ENCODE peak calls at places on chromosome 18, in eight cellular contexts. Y is epithelial cell of esophagus; F is pancreas; J is AG04450; P is CD8-positive, alpha-beta T cell; W is foreskin fibroblast; C is spleen; I is dorsolateral prefrontal cortex. D is an unnamed sample.

GRCh38 chr18:9482790-9483189 is 7.5 kb downstream of the RALBP1 start:
- DNase-seq in P (no peak), C (no peak), J (no peak), W (no peak), F (no peak), I (no peak), Y (no peak), D (no peak)

GRCh38 chr18:46069524-46069923 is 2.5 kb downstream of the PSTPIP2 start:
- DNase-seq in I (no peak), P (no peak), C (no peak), W (no peak), J (no peak), F (no peak), Y (peak; percentile 91), D (no peak)

GRCh38 chr18:46034230-46034629 is 37.8 kb downstream of the PSTPIP2 start:
- DNase-seq in C (no peak), J (no peak), W (no peak), P (no peak), Y (no peak), I (no peak), F (no peak), D (peak; percentile 33)

GRCh38 chr18:43590182-43590903 is 313.1 kb upstream of the SYT4 start:
- DNase-seq in W (no peak), Y (peak; percentile 41), P (no peak), J (no peak), F (peak; percentile 20), I (no peak), C (peak; percentile 71), D (no peak)

GRCh38 chr18:27585602-27586173 is 400.6 kb upstream of the CHST9 start:
- DNase-seq in W (no peak), Y (no peak), I (no peak), C (no peak), P (no peak), F (no peak), J (no peak), D (no peak)

GRCh38 chr18:59006461-59007067 is 133.1 kb upstream of the SEC11C start:
- DNase-seq in C (no peak), F (no peak), I (no peak), J (no peak), Y (no peak), W (no peak), P (no peak), D (no peak)

GRCh38 chr18:48545690-48546365 is 7.0 kb downstream of the CTIF start:
- DNase-seq in C (no peak), Y (peak; percentile 89), W (peak; percentile 81), J (no peak), F (no peak), I (peak; percentile 82), P (no peak), D (peak; percentile 25)

GRCh38 chr18:383135-383534 is 115.3 kb upstream of the THOC1 start:
- DNase-seq in F (no peak), Y (no peak), C (no peak), I (no peak), W (peak; percentile 7), P (no peak), J (no peak), D (no peak)

GRCh38 chr18:48675330-48675761 is 136.5 kb downstream of the CTIF start:
- DNase-seq in C (peak; percentile 96), F (peak; percentile 87), J (peak; percentile 63), Y (peak; percentile 82), I (peak; percentile 86), W (peak; percentile 72), P (peak; percentile 73), D (peak; percentile 52)

GRCh38 chr18:79343567-79344207 is 52.0 kb upstream of the NFATC1 start:
- DNase-seq in Y (peak; percentile 10), W (no peak), C (no peak), F (no peak), J (no peak), I (no peak), P (no peak), D (no peak)

GRCh38 chr18:13611058-13611615 is 115.2 kb downstream of the FAM210A start:
- DNase-seq in J (no peak), F (no peak), Y (no peak), I (no peak), C (peak; percentile 74), P (peak; percentile 82), W (peak; percentile 1), D (no peak)

GRCh38 chr18:67199993-67200617 is 316.4 kb downstream of the DSEL start:
- DNase-seq in J (peak; percentile 39), Y (peak; percentile 71), W (peak; percentile 28), P (no peak), F (no peak), C (no peak), I (no peak), D (peak; percentile 21)

GRCh38 chr18:26931659-26932058 is 66.2 kb upstream of the AQP4 start:
- DNase-seq in F (no peak), Y (no peak), P (no peak), C (no peak), W (no peak), J (no peak), I (no peak), D (no peak)

GRCh38 chr18:69674921-69675405 is 272.7 kb downstream of the CD226 start:
- DNase-seq in Y (no peak), P (no peak), F (no peak), W (no peak), I (no peak), C (no peak), J (no peak), D (no peak)

GRCh38 chr18:35282353-35282752 is 7.7 kb downstream of the ZSCAN30 start:
- DNase-seq in W (peak; percentile 92), F (no peak), Y (peak; percentile 85), J (peak; percentile 75), P (no peak), I (no peak), C (no peak), D (peak; percentile 57)

GRCh38 chr18:55264108-55264507 is 304.8 kb upstream of the CCDC68 start:
- DNase-seq in J (no peak), P (no peak), F (no peak), W (no peak), C (no peak), I (no peak), Y (peak; percentile 35), D (no peak)
- H3K4me3 ChIP-seq in J (no peak overlapping the region), P (no peak overlapping the region), F (no peak overlapping the region), W (no peak overlapping the region), C (no peak overlapping the region), I (no peak overlapping the region), Y (no peak overlapping the region), D (no peak overlapping the region)

DNA sequence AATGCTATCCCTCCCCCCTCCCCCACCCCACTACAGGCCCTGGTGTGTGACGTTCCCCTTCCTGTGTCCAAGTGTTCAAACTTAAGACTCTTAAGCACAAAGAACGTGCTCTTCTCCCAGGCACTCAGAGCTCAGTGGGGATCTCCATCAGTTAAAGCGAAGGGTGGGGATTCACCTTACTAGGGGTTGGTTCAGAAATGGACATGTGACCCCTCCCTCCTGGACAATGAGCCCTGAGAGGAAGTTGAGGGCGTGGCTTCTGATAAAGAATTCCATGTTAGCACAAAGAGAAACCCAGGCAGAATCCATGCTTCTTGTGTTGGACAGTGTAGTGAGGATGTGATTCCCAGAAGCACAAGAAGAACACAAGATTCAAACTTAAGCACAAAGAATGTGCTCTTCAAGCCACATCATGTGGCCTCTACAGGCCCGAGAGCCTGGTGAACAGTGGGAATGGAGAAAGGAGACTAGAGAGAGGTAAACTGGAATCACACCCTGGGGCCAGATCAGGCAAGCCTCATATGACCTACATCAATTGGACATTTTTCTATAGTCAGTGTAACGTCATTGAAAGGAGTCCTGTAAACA is 78.1 kb upstream of the TTC39C start:
- DNase-seq in I (no peak), Y (no peak), J (no peak), W (no peak), F (no peak), P (no peak), C (no peak), D (no peak)
- TF ChIP-seq CTCF in I (no peak), Y (no peak), J (no peak), W (no peak), F (no peak), P (no peak), C (no peak), D (no peak)

DNA sequence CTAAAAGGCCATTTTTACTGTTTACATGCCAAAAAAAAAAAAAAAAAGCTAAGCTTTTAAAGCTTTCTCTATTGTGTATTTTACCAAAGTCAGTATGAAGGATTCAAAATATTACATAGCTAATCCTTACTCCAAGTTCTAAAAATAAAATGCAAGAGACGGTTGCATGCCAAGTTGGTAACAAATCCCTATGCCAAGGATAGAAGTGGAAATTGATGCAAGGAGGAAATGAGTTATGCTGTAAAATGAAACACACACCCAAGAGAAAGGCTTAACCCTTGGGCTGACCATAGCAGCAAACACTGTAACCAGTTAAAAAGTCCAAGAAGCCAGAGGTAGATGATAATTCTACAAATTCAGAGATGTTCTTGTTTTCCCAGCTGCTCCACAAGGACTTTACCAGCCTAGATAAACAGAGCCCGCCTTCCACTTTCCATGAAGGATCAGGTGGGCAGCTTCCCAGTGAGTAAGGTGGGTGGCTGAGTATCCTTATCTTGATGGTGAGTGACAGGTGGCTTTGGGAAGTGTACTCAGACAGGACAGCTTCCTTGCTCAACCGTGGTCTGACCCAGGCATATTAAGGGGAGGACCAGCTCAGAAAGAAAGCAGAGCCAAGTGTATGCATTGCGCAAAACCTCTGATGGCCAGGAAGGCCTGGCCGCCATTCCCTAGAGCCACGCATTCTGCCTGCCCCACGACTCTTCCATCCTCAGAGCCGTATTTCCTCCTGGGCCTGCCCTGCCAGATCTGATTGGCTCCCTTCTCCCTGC is 34.4 kb downstream of the ATP8B1 start:
- DNase-seq in C (no peak), F (no peak), Y (no peak), W (peak; percentile 56), J (no peak), I (no peak), P (no peak), D (peak; percentile 72)
- H3K4me3 ChIP-seq in C (no peak overlapping the region), F (no peak overlapping the region), Y (no peak overlapping the region), W (no peak overlapping the region), J (no peak overlapping the region), I (no peak overlapping the region), P (no peak overlapping the region), D (no peak overlapping the region)

GRCh38 chr18:74397572-74397971 is 59.5 kb downstream of the DIPK1C start:
- DNase-seq in W (no peak), Y (no peak), J (no peak), I (no peak), F (no peak), P (no peak), C (no peak), D (no peak)
- TF ChIP-seq CTCF in W (no peak), Y (peak; percentile 15), J (no peak), I (no peak), F (no peak), P (no peak), C (no peak), D (no peak)

DNA sequence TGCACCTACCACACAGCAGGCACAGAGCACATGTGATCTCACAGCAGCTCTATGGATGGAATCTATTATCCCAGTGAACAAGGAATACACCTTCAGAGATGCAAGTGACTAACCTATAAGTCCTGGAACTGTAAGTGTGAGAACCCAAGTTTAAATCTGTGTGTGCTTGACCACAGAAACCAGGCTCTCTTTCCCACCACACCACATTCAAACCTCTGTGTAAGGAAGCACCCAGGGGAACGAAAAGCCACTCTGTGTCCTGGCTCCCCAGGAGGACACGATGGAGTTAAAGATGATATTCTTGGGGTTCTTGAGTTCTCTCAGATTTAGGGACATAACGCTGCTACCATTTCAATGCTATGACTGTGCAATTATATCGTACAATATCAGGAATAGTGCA is 38.9 kb downstream of the TTR start:
- DNase-seq in J (no peak), W (no peak), F (no peak), C (no peak), P (no peak), Y (no peak), I (no peak), D (no peak)
- H3K4me3 ChIP-seq in J (no peak overlapping the region), W (no peak overlapping the region), F (no peak overlapping the region), C (no peak overlapping the region), P (no peak overlapping the region), Y (no peak overlapping the region), I (no peak overlapping the region), D (no peak overlapping the region)

GRCh38 chr18:65439184-65439583 is 311.6 kb upstream of the CDH7 start:
- DNase-seq in I (no peak), C (no peak), W (no peak), P (no peak), J (no peak), Y (no peak), F (no peak), D (no peak)
- TF ChIP-seq CTCF in I (no peak), C (no peak), W (no peak), P (no peak), J (no peak), Y (no peak), F (no peak), D (no peak)